ENCODE peak calls at places on chromosomes 7 and 10, in seven cellular contexts. O is PC-3, L is small intestine, S is cardiac muscle cell, N is DND-41, K is transverse colon, C is vagina. A is an unnamed sample. For H3K4me1, the result is how much of the 10 kb centered on the place peaks cover.

GRCh38 chr10:73746721-73747120 is 2.5 kb downstream of the SEC24C start:
- DNase-seq in O (no peak), L (no peak), S (no peak), N (no peak), K (no peak), C (no peak), A (no peak)

GRCh38 chr7:44761207-44762161 is 12.8 kb downstream of the ZMIZ2 start:
- DNase-seq in O (no peak), L (peak), S (peak), N (no peak), K (peak), C (peak), A (no peak)

GRCh38 chr7:19060870-19061269 is 56.6 kb downstream of the TWIST1 start:
- DNase-seq in O (peak), L (no peak), S (peak), N (no peak), K (no peak), C (no peak), A (no peak)

GRCh38 chr10:113041841-113042745 is 92.0 kb downstream of the TCF7L2 start:
- DNase-seq in O (peak), L (no peak), S (no peak), N (no peak), K (no peak), C (no peak), A (no peak)

GRCh38 chr7:92763636-92764423 is 72.5 kb downstream of the CDK6 start:
- DNase-seq in O (peak), L (peak), S (peak), N (peak), K (no peak), C (no peak), A (no peak)

GRCh38 chr10:116444527-116445142 is 17.0 kb downstream of the PNLIPRP3 start:
- DNase-seq in O (peak), L (peak), S (peak), N (peak), K (no peak), C (no peak), A (no peak)

GRCh38 chr7:159115601-159116501 is 28.8 kb downstream of the VIPR2 start:
- DNase-seq in O (no peak), L (no peak), S (no peak), N (no peak), K (no peak), C (no peak), A (no peak)

GRCh38 chr7:151785681-151785965 is 91.3 kb downstream of the PRKAG2 start:
- DNase-seq in O (no peak), L (no peak), S (no peak), N (no peak), K (no peak), C (no peak), A (no peak)

GRCh38 chr10:128898916-128899195 is 568.2 kb upstream of the MGMT start:
- DNase-seq in O (no peak), L (no peak), S (no peak), N (no peak), K (no peak), C (no peak), A (no peak)

GRCh38 chr7:116145245-116145852 is 65.0 kb upstream of the TES start:
- DNase-seq in O (no peak), L (no peak), S (no peak), N (peak), K (no peak), C (no peak), A (no peak)

GRCh38 chr7:23062452-23062851 is 43.1 kb upstream of the KLHL7 start:
- DNase-seq in O (peak), L (no peak), S (peak), N (no peak), K (no peak), C (no peak), A (no peak)

GRCh38 chr7:87047-87446 is 105.3 kb upstream of the FAM20C start:
- DNase-seq in O (no peak), L (no peak), S (peak), N (no peak), K (no peak), C (no peak), A (no peak)

GRCh38 chr7:103951311-103951710 is 38.1 kb downstream of the RELN start:
- DNase-seq in O (no peak), L (no peak), S (no peak), N (no peak), K (no peak), C (no peak), A (no peak)

GRCh38 chr7:125046767-125047166 is 117.1 kb upstream of the POT1 start:
- DNase-seq in O (no peak), L (no peak), S (no peak), N (no peak), K (no peak), C (no peak), A (no peak)

GRCh38 chr10:470339-471003 is 219.0 kb downstream of the DIP2C start:
- DNase-seq in O (no peak), L (no peak), S (no peak), N (no peak), K (no peak), C (no peak), A (peak)

GRCh38 chr10:21528452-21529235 is 3.2 kb upstream of the SKIDA1 start:
- DNase-seq in O (no peak), L (no peak), S (no peak), N (no peak), K (no peak), C (no peak), A (no peak)

GRCh38 chr10:70441877-70442205 is 360 bp upstream of the NODAL start:
- DNase-seq in O (no peak), L (peak), S (no peak), N (no peak), K (no peak), C (no peak), A (no peak)

GRCh38 chr10:47414227-47414592 is 30.1 kb upstream of the ZNF488 start:
- DNase-seq in O (no peak), L (no peak), S (no peak), N (no peak), K (no peak), C (peak), A (no peak)

GRCh38 chr10:133537551-133538545 is 10.7 kb downstream of the CYP2E1 start:
- DNase-seq in O (peak), L (no peak), S (no peak), N (no peak), K (no peak), C (no peak), A (no peak)

GRCh38 chr10:124119933-124120332 is 26.5 kb upstream of the CHST15 start:
- DNase-seq in O (no peak), L (no peak), S (peak), N (peak), K (no peak), C (no peak), A (no peak)

GRCh38 chr7:7566651-7567611 is at the start of gene MIOS:
- DNase-seq in O (peak), L (peak), S (peak), N (peak), K (peak), C (no peak), A (peak)

GRCh38 chr7:69414555-69414954 is 183.7 kb upstream of the AUTS2 start:
- DNase-seq in O (no peak), L (no peak), S (no peak), N (no peak), K (no peak), C (no peak), A (no peak)

DNA sequence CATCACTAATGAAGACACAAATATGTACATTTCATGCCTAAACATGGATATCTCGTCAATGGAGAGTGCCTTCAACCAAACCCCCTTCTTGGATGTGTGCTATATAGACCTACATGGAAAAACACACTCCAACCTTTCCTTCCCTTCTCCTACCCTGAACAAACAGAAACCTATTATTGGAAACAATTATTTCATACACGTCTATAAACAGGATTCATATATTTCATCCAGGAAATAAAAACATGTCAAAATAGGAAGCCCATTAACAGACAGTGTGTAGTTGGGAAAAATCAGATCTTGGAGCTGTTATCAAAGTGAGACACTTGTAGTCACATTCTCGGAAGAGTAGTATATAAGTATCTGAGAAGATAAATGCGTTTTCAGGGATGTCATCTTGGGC is 81.1 kb downstream of the NRP1 start:
- DNase-seq in O (peak), L (no peak), S (no peak), N (no peak), K (no peak), C (no peak), A (no peak)
- H3K27ac ChIP-seq in O (peak), L (no peak), S (no peak), N (no peak), K (no peak), C (no peak), A (no peak)

DNA sequence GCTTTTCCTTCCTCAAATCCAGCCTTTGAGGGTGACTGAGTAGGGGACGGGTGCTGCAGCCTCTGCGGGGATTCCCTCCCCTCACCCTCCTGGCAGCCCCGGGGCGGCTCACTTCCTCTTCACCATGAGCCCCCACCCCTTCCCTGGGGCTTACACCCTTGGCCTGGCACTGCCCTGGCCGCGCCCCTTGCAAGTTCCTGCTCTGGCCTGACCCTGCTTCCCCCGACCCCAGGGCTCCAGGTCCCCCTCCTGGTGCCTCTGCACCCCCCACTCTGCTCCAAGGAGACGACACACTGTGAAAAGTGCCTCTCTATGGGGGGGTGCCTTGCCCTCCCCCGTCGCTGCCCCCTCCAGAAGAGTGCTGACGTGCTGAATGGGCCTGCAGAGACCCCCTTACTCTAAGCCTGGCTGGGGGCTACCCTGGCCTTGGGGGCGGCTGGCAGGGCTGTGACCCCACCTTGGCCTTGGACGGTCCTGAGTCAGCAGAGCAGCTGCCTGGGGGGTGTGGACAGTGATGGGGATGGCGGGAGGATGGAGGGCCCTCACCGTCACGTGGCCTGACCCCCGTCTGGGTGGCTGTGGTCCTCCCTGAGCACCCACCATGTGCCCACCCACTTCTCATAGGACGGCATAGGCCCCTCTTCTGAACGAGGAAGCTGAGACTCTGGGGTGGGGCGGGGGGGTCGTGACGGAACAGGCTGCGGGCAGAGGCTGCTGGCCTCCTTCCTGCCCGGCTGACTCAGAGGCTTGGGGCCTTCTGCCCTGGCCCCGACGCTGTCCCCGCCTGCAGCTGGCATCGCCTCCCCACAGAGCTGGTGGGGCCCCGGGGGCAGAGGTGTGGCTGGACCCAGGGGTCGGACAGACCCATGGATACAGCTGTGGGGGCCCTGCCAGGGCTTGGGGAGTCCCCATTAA is 9.8 kb downstream of the LFNG start:
- DNase-seq in O (peak), L (peak), S (peak), N (no peak), K (peak), C (no peak), A (peak)
- H3K4me3 ChIP-seq in O (peak), L (no peak), S (no peak), N (no peak), K (no peak), C (no peak), A (peak)

GRCh38 chr10:22783807-22784206 is 69.4 kb upstream of the PIP4K2A start:
- DNase-seq in O (no peak), L (no peak), S (no peak), N (no peak), K (no peak), C (no peak), A (no peak)
- H3K4me1 ChIP-seq in O (under half), L (under half), S (under half), N (under half), K (under half), C (under half), A (under half)

DNA sequence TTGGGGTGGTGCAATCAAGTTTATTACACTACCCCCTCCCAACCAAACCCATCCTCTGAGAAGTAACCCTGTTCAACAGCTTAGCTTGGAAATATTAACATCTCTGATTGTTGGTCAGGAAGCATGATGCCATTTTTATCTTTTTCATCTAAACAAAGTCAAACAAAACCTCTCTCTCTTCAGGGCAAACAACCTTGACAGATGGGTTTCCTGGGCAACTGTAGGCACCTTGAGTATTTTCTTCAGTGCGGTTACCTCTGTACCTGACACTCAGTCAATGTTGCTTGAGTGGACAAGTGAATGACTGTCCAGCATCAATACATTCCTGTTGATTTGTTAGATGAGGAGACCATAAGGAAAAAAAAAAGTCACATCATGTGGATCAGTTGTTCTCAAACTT is 183.6 kb downstream of the NRP1 start:
- DNase-seq in O (peak), L (no peak), S (no peak), N (no peak), K (no peak), C (no peak), A (peak)
- H3K27ac ChIP-seq in O (no peak), L (no peak), S (no peak), N (no peak), K (no peak), C (no peak), A (peak)

DNA sequence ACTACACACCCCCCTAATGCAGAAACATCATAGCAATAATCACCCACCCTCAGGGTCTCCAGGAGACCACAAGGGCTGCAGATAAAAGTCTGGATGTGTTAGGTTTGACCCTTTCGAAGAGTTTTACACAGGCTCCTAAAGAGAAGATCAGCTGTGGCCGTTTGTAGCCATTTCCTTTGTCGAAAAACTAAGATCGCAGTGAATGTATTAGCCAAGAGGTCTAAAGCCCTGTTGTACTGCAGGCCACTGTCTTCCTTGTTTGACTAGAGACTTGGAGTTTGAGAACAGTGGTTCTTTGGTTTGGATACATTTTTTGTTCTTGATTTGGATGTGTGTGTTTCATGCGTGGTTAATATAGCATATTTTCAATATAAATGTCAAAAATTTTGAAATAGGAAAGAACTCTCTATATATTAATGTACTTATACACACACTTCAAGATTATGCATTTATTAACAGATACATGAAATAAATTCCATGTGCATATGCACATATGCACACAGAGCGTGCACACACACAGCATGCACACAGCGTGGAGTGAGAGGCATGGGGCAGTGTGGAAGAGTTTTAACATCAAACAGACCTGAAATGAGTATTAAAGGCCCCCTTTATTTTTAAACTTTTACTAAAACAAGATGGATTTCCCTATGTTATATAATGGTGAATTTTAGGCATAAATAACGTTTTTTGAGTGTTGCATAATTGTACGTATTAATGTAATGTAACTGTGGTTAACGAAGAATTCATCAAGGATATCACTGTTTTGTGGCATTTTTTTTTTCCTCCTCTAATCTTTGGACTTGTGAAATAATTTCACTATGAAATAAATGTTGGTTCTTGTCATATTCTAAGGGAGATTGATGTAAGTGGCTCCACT is 2.2 kb downstream of the IKZF1 start:
- DNase-seq in O (no peak), L (no peak), S (no peak), N (peak), K (no peak), C (no peak), A (no peak)
- H3K4me3 ChIP-seq in O (no peak), L (peak), S (no peak), N (peak), K (peak), C (no peak), A (peak)

GRCh38 chr10:71999360-72000072 is 35.3 kb downstream of the CHST3 start:
- DNase-seq in O (no peak), L (no peak), S (peak), N (no peak), K (peak), C (no peak), A (no peak)

GRCh38 chr10:71998119-71998839 is 34.1 kb downstream of the CHST3 start:
- DNase-seq in O (peak), L (no peak), S (peak), N (no peak), K (no peak), C (no peak), A (no peak)

GRCh38 chr10:71998840-71999194 is 34.6 kb downstream of the CHST3 start:
- DNase-seq in O (peak), L (peak), S (peak), N (no peak), K (peak), C (no peak), A (no peak)

GRCh38 chr10:71995880-71996597 is 31.8 kb downstream of the CHST3 start:
- DNase-seq in O (no peak), L (no peak), S (peak), N (no peak), K (no peak), C (no peak), A (no peak)

GRCh38 chr10:71996598-71997371 is 32.6 kb downstream of the CHST3 start:
- DNase-seq in O (no peak), L (no peak), S (no peak), N (no peak), K (no peak), C (no peak), A (no peak)
- H3K4me1 ChIP-seq in O (under half), L (under half), S (under half), N (under half), K (under half), C (half or more), A (under half)

DNA sequence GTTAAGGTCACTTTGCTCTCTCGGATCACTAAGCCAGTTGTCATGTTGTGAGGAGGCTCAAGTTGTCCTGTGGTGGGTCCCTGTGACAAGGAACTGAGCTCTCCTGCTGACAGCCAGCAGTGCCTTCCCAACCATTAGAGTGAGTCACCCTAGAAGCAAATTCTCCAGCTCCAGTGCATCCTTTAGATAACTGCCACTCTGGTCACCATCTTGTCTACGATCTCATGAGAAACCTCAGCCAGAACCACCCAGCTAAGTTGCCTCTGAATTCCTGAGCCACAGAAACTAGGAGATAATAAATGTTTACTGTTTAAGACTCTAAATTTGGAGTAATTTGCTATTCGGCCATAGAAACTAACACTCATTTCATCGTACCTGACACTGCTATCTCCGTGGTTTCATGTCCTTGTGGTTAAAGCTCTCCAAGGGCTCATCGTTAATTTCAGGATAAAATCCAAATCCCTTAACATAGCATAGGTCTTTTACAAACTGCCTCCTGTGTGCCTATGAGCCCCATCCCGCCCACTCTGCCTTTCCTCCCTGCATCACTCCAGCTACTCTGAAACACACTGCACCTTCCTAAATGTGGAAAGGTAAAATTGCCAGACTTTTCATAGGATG is 56.5 kb upstream of the WIPF3 start:
- DNase-seq in O (no peak), L (no peak), S (no peak), N (no peak), K (no peak), C (no peak), A (no peak)
- H3K27ac ChIP-seq in O (no peak), L (no peak), S (no peak), N (no peak), K (no peak), C (no peak), A (no peak)

DNA sequence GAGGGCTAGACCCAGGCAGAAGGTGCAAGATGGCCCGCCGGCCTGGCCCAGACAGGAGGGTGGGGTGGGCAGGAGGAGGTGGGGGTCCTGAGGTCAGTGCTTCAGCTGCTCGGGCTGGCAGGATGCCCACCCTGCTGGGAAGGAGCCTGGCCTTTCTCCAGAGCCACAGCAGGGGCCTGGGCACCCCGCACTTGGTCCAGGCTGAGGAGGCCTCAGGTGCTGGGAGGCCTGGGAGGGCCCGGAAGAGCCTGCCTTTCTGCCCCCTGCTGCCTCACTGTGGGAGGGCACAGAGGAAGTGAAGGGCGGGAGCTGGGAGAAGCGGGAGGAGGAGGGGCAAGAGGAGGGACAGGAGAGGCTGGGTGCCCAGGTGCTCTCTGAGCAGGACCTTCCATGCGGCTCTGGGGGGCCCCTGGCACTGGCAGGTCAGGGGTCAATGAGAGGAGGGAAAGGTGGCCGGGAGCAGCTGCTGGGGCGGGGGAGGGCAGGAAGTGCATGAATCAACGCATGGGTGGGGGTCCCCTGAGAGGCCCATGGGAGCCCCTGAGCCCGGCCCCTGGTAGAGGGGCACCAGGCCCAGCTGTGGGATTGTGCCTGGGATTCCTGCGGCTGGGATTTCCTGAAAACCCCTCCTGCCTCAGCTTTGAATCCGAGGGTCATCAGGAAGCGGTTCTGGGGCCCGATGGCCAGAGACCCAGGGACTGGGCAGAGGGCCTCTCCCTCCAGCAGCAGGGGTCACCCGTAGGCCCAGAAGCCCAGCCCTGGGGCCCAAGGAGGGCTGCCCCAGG is 49.9 kb downstream of the PWWP2B start:
- DNase-seq in O (peak), L (peak), S (peak), N (peak), K (peak), C (no peak), A (peak)
- H3K4me3 ChIP-seq in O (no peak), L (no peak), S (no peak), N (no peak), K (peak), C (no peak), A (peak)

GRCh38 chr10:6408799-6409198 is 171.3 kb downstream of the PRKCQ start:
- DNase-seq in O (no peak), L (no peak), S (no peak), N (no peak), K (no peak), C (peak), A (no peak)
- H3K4me1 ChIP-seq in O (under half), L (under half), S (under half), N (under half), K (under half), C (under half), A (half or more)

A was measured in CD4-positive, alpha-beta memory T cell.